ENCODE peak calls at places on chromosomes 11 and 22, in four cellular contexts. One of them, this sample, is unnamed.

GRCh38 chr11:124174001-124174400 is 9.1 kb upstream of the OR10D3 start:
- DNase-seq in H1: no peak
- DNase-seq in HepG2: peak
- DNase-seq in HCT116: peak
- DNase-seq in this sample: peak

GRCh38 chr22:18088825-18089568 is 11.2 kb downstream of the PEX26 start:
- DNase-seq in HCT116: no peak
- DNase-seq in HepG2: peak
- DNase-seq in H1: no peak
- DNase-seq in this sample: no peak

GRCh38 chr11:67351275-67352005 is 1.9 kb downstream of the POLD4 start:
- DNase-seq in HCT116: peak
- DNase-seq in HepG2: no peak
- DNase-seq in H1: no peak
- DNase-seq in this sample: peak

GRCh38 chr11:40293655-40294342 is 1165.7 kb downstream of the LRRC4C start:
- DNase-seq in H1: peak
- DNase-seq in HepG2: peak
- DNase-seq in HCT116: no peak
- DNase-seq in this sample: peak

GRCh38 chr11:127919206-127920000 is 668.0 kb downstream of the ETS1 start:
- DNase-seq in HepG2: no peak
- DNase-seq in H1: no peak
- DNase-seq in HCT116: no peak
- DNase-seq in this sample: no peak

GRCh38 chr22:20111045-20111688 is 4.7 kb upstream of the RANBP1 start:
- DNase-seq in HCT116: peak
- DNase-seq in H1: no peak
- DNase-seq in HepG2: peak
- DNase-seq in this sample: peak

GRCh38 chr11:126051117-126051516 is 11.5 kb downstream of the CDON start:
- DNase-seq in HepG2: no peak
- DNase-seq in HCT116: no peak
- DNase-seq in H1: no peak
- DNase-seq in this sample: no peak

GRCh38 chr11:32366671-32367070 is 68.7 kb downstream of the WT1 start:
- DNase-seq in HepG2: no peak
- DNase-seq in HCT116: no peak
- DNase-seq in H1: no peak
- DNase-seq in this sample: no peak

GRCh38 chr11:2783536-2784082 is 83.8 kb upstream of the KCNQ1OT1 start:
- DNase-seq in HepG2: no peak
- DNase-seq in HCT116: no peak
- DNase-seq in H1: no peak
- DNase-seq in this sample: no peak

GRCh38 chr11:47980907-47981621 is 705 bp downstream of the PTPRJ start:
- DNase-seq in H1: no peak
- DNase-seq in HepG2: no peak
- DNase-seq in HCT116: no peak
- DNase-seq in this sample: no peak

GRCh38 chr11:114610984-114611944 is 15.7 kb upstream of the NXPE4 start:
- DNase-seq in HepG2: no peak
- DNase-seq in HCT116: no peak
- DNase-seq in H1: no peak
- DNase-seq in this sample: no peak

GRCh38 chr11:66933508-66933907 is 24.7 kb downstream of the PC start:
- DNase-seq in HepG2: no peak
- DNase-seq in H1: no peak
- DNase-seq in HCT116: no peak
- DNase-seq in this sample: no peak

GRCh38 chr22:37752189-37753061 is 55.3 kb upstream of the GCAT start:
- DNase-seq in HCT116: peak
- DNase-seq in HepG2: peak
- DNase-seq in H1: no peak
- DNase-seq in this sample: no peak

GRCh38 chr11:70400643-70401042 is 2.3 kb downstream of the CTTN start:
- DNase-seq in H1: no peak
- DNase-seq in HepG2: no peak
- DNase-seq in HCT116: no peak
- DNase-seq in this sample: no peak

GRCh38 chr11:35586216-35586615 is 32.0 kb upstream of the FJX1 start:
- DNase-seq in HCT116: no peak
- DNase-seq in HepG2: no peak
- DNase-seq in H1: no peak
- DNase-seq in this sample: no peak

GRCh38 chr11:56917708-56918450 is 70.8 kb upstream of the OR5AK2 start:
- DNase-seq in HCT116: no peak
- DNase-seq in HepG2: no peak
- DNase-seq in H1: no peak
- DNase-seq in this sample: no peak

GRCh38 chr11:72583616-72584292 is 90.5 kb downstream of the PDE2A start:
- DNase-seq in H1: no peak
- DNase-seq in HCT116: no peak
- DNase-seq in HepG2: no peak
- DNase-seq in this sample: no peak

GRCh38 chr11:113773092-113773415 is 438 bp downstream of the ZW10 start:
- DNase-seq in HCT116: no peak
- DNase-seq in HepG2: peak
- DNase-seq in H1: no peak
- DNase-seq in this sample: peak

GRCh38 chr22:41561335-41561734 is 525 bp downstream of the CSDC2 start:
- DNase-seq in HCT116: no peak
- DNase-seq in HepG2: no peak
- DNase-seq in H1: no peak
- DNase-seq in this sample: no peak

GRCh38 chr11:67409261-67409666 is 5.4 kb downstream of the TBC1D10C start:
- DNase-seq in HCT116: no peak
- DNase-seq in H1: no peak
- DNase-seq in HepG2: no peak
- DNase-seq in this sample: no peak

GRCh38 chr11:99019676-99020075 is 1.1 kb upstream of the CNTN5 start:
- DNase-seq in HCT116: no peak
- DNase-seq in HepG2: no peak
- DNase-seq in H1: no peak
- DNase-seq in this sample: no peak

GRCh38 chr11:99015634-99016454 is 4.9 kb upstream of the CNTN5 start:
- DNase-seq in HepG2: peak
- DNase-seq in HCT116: peak
- DNase-seq in H1: no peak
- DNase-seq in this sample: peak

GRCh38 chr11:99020324-99021225 is at the start of gene CNTN5:
- DNase-seq in H1: peak
- DNase-seq in HCT116: no peak
- DNase-seq in HepG2: peak
- DNase-seq in this sample: peak
- TF ChIP-seq FOSL1 in H1: no peak
- TF ChIP-seq FOSL1 in HCT116: no peak
- TF ChIP-seq FOSL1 in HepG2: no peak
- TF ChIP-seq FOSL1 in this sample: no peak

DNA sequence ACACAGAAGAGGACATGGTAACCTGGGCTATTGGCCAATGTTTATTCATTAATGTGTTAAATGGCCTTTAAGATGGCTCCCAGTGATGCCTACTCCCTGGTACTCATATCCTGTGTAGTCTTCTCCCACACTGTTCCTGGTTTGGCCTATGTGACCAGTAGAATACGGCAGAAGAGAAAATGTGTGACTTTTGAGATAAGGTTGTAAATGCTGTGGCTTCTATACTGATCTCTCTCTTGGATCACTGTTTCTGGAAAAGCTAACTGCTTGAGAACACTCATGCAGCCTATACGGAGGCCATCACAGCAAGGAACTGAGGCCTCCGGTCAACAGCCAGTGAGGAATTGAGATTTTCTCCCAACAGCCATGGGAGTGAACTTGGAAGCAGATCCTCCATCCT is 24.1 kb downstream of the MAML2 start:
- DNase-seq in HepG2: no peak
- DNase-seq in HCT116: no peak
- DNase-seq in H1: no peak
- DNase-seq in this sample: peak
- TF ChIP-seq FOSL1 in HepG2: no peak
- TF ChIP-seq FOSL1 in HCT116: no peak
- TF ChIP-seq FOSL1 in H1: no peak
- TF ChIP-seq FOSL1 in this sample: no peak

DNA sequence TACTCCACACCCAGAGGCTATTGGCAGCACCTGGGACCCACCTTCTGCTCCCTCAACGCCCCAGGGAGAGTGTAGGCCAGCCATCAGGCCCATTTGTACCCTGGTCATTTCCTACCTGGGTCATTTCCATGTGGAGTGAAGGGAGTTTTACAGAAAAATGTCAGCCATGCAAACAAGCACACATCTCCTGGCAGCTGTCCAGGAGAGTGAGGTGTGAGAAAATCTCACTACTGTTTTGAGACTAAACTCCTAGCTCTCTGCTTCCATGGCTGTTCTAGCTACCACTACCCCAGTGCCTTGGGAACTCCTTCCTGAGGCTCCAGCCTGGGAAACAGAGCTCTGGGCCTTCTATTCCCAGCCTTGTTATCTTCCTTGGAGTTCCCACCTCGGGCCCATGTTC is 2.8 kb upstream of the TMPRSS13 start:
- DNase-seq in HepG2: no peak
- DNase-seq in HCT116: no peak
- DNase-seq in H1: no peak
- DNase-seq in this sample: no peak
- TF ChIP-seq FOSL1 in HepG2: no peak
- TF ChIP-seq FOSL1 in HCT116: no peak
- TF ChIP-seq FOSL1 in H1: no peak
- TF ChIP-seq FOSL1 in this sample: no peak

DNA sequence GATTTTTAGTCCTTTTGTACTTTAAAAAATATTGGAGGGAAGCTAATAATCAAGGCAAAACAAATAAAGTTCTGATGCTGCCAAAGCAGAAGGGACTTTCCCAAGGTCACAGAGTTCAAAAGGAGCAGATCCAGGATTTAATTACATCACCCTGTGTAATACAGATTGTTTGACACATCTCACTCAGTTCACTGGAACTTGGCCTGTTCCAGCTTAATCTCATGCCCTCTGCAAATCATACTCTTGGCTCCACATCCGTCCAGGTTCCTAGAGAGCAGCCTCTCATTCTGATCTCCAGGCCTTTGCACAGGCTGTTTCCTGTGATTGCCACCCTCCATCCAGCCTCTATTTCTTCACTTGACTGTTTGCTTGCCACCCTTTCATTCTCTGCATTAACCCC is 151.7 kb downstream of the SPON1 start:
- DNase-seq in HCT116: no peak
- DNase-seq in H1: no peak
- DNase-seq in HepG2: no peak
- DNase-seq in this sample: no peak
- TF ChIP-seq FOSL1 in HCT116: no peak
- TF ChIP-seq FOSL1 in H1: no peak
- TF ChIP-seq FOSL1 in HepG2: no peak
- TF ChIP-seq FOSL1 in this sample: no peak

DNA sequence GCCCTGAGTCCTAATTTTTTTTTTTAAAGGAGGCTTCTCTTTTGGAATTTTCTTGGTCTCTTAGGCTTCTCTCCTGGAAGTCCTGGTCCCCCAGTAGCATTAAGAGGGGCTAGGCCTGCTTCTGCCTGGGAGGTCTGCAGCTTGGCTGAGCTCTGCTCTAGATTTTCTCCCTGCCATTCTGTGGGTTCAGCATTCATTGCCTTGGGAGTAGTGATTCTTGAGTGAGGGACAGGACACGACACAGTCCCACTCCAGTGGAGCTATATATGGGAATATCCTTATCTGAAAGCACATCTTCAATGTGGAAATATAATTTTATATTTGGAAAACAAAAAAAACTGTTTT is 3.7 kb downstream of the IGSF22 start:
- DNase-seq in HCT116: no peak
- DNase-seq in H1: no peak
- DNase-seq in HepG2: no peak
- DNase-seq in this sample: no peak
- TF ChIP-seq FOSL1 in HCT116: no peak
- TF ChIP-seq FOSL1 in H1: no peak
- TF ChIP-seq FOSL1 in HepG2: no peak
- TF ChIP-seq FOSL1 in this sample: no peak

DNA sequence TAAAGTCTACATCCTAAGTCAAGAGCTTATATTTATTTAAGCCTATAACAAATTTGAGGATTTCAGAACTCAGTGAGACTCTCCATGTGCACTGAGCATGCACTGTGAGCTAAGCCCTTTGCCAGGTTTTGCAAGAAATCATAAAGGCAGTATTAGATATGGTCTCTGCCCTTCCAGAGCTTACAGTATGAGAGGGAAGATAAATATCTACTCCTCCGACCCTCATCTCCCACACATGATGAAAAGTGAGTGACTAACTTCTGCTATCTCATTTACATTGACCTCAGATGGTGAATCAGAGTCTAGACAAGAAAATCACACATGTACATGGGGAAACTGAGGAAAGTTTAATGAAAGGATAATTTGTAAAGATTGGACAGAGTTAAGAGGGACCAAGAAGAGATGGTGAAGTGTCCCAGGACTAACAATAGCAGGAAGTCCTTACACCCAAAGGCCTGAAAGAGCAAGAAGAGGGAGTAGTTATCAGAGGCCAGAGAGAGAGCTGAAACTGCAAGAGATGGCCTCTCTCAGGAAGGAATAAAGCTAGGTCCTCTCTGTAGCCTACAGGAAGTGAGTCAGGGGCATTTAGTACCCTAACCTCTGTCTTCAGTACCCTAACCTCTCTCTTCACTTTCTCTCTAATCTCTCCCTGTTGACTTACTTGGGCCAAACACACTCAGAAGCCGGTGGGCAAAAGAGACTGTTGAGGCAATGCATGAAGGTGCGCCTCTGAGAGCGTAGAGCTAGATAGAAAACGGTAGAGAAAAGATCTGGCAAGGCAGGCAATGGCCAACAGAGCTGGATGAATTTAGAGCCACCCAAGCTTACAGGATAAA is 23.0 kb upstream of the BLID start:
- DNase-seq in HCT116: no peak
- DNase-seq in HepG2: no peak
- DNase-seq in H1: no peak
- DNase-seq in this sample: no peak
- TF ChIP-seq FOSL1 in HCT116: no peak
- TF ChIP-seq FOSL1 in HepG2: no peak
- TF ChIP-seq FOSL1 in H1: no peak
- TF ChIP-seq FOSL1 in this sample: no peak

This sample was measured in K562.